ENCODE peak calls at places on chromosomes 11 and 22, in nine cellular contexts. L is neural progenitor cell; M is naive thymus-derived CD4-positive, alpha-beta T cell; Y is endodermal cell; F is HCT116; W is sigmoid colon; N is prostate gland; V is colonic mucosa; D is CD4-positive, alpha-beta memory T cell. E is an unnamed sample. For H3K4me1, the result is how much of the 10 kb centered on the place peaks cover.

GRCh38 chr11:120403966-120404365 is 67.8 kb downstream of the ARHGEF12 start:
- DNase-seq in M (no peak), V (no peak), Y (no peak), D (no peak), L (no peak), N (no peak), F (no peak), W (no peak), E (no peak)

GRCh38 chr11:77082838-77083552 is 16.2 kb downstream of the CAPN5 start:
- DNase-seq in L (no peak), V (no peak), D (peak), N (no peak), F (no peak), Y (no peak), M (peak), W (peak), E (no peak)

GRCh38 chr22:17097062-17097461 is 12.3 kb downstream of the IL17RA start:
- DNase-seq in D (no peak), W (peak), M (no peak), N (no peak), V (no peak), F (no peak), Y (no peak), L (no peak), E (no peak)

GRCh38 chr11:111327908-111328624 is 29.7 kb downstream of the POU2AF3 start:
- DNase-seq in F (no peak), L (no peak), D (no peak), M (no peak), V (no peak), N (peak), W (peak), Y (peak), E (no peak)

GRCh38 chr11:86148339-86148738 is 79.5 kb upstream of the PICALM start:
- DNase-seq in N (no peak), M (no peak), Y (no peak), D (no peak), L (no peak), V (no peak), F (no peak), W (no peak), E (no peak)

GRCh38 chr11:71491531-71492329 is 35.3 kb upstream of the KRTAP5-7 start:
- DNase-seq in F (no peak), Y (no peak), W (peak), D (no peak), N (no peak), L (no peak), M (no peak), V (peak), E (no peak)

GRCh38 chr22:22687638-22688500 is 43.5 kb downstream of the GGTLC2 start:
- DNase-seq in N (no peak), M (no peak), D (peak), Y (peak), L (peak), V (peak), W (no peak), F (no peak), E (no peak)

GRCh38 chr11:1202154-1202775 is 20.6 kb upstream of the MUC5B start:
- DNase-seq in M (no peak), D (no peak), W (peak), Y (peak), N (no peak), V (no peak), L (no peak), F (no peak), E (no peak)

GRCh38 chr11:114280696-114281095 is 15.5 kb upstream of the NNMT start:
- DNase-seq in W (peak), N (peak), L (peak), Y (peak), D (no peak), F (peak), V (peak), M (no peak), E (peak)

GRCh38 chr22:41831828-41832552 is 915 bp upstream of the SREBF2 start:
- DNase-seq in D (no peak), N (no peak), V (no peak), F (no peak), M (no peak), L (no peak), Y (no peak), W (no peak), E (no peak)

GRCh38 chr11:58625086-58625485 is 2.6 kb downstream of the CNTF start:
- DNase-seq in D (no peak), W (no peak), F (no peak), V (no peak), M (no peak), Y (no peak), L (no peak), N (no peak), E (no peak)

GRCh38 chr11:102882389-102883024 is 7.7 kb upstream of the MMP12 start:
- DNase-seq in W (no peak), L (no peak), V (no peak), N (no peak), M (no peak), F (no peak), D (no peak), Y (no peak), E (peak)

GRCh38 chr22:33792837-33793236 is 127.4 kb downstream of the LARGE1 start:
- DNase-seq in F (no peak), N (no peak), Y (no peak), D (no peak), V (no peak), L (no peak), M (no peak), W (peak), E (no peak)

GRCh38 chr22:39234867-39235687 is 9.7 kb downstream of the PDGFB start:
- DNase-seq in D (no peak), N (peak), W (no peak), Y (no peak), M (no peak), F (no peak), V (peak), L (peak), E (no peak)

GRCh38 chr11:11845066-11845465 is 3.3 kb downstream of the USP47 start:
- DNase-seq in D (no peak), Y (no peak), W (no peak), V (no peak), L (no peak), N (peak), M (no peak), F (peak), E (no peak)

GRCh38 chr22:29932121-29932520 is 49.1 kb downstream of the MTMR3 start:
- DNase-seq in N (no peak), F (no peak), Y (no peak), L (no peak), M (no peak), V (no peak), D (no peak), W (no peak), E (no peak)

GRCh38 chr22:29933619-29934018 is 50.6 kb downstream of the MTMR3 start:
- DNase-seq in N (no peak), L (no peak), V (no peak), W (no peak), F (no peak), D (no peak), Y (no peak), M (no peak), E (no peak)

GRCh38 chr22:29936186-29936585 is 53.2 kb downstream of the MTMR3 start:
- DNase-seq in F (no peak), V (no peak), L (no peak), W (no peak), M (no peak), N (peak), Y (no peak), D (no peak), E (no peak)

GRCh38 chr22:29938285-29938693 is 55.3 kb downstream of the MTMR3 start:
- DNase-seq in D (no peak), L (no peak), V (no peak), N (no peak), M (no peak), W (no peak), F (no peak), Y (no peak), E (no peak)

DNA sequence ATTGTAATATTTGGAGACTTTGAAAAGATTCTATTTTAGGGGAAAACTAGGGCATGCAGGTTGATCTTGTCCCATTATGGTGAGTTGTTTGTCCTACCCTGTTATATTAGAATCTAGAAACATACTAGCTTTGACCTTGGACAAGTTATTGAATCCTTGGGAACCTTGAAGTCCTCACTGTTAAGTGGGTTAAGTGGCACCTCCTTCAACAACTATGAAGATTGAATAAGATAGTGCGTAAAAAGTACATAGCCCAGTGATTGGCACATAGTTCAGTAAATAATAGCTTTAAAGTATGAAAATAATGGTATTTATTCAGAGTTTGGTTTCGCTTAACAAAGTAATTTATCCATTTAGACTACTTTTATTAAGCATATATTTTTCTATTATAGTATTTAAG is 51.6 kb downstream of the MTMR3 start:
- DNase-seq in W (no peak), M (no peak), D (no peak), Y (no peak), F (no peak), L (no peak), V (no peak), N (no peak), E (no peak)
- H3K4me1 ChIP-seq in W (under half), M (under half), D (under half), Y (under half), F (under half), L (under half), V (under half), N (under half), E (half or more)

GRCh38 chr11:2359557-2359956 is 17.6 kb upstream of the CD81 start:
- DNase-seq in L (no peak), N (no peak), W (no peak), D (no peak), F (no peak), V (no peak), Y (no peak), M (no peak), E (no peak)

GRCh38 chr11:2355000-2355644 is 22.0 kb upstream of the CD81 start:
- DNase-seq in D (no peak), V (no peak), Y (no peak), L (no peak), N (no peak), F (no peak), W (no peak), M (no peak), E (no peak)

GRCh38 chr11:2358754-2359444 is 18.2 kb upstream of the CD81 start:
- DNase-seq in F (no peak), N (no peak), V (no peak), Y (no peak), L (no peak), D (no peak), W (no peak), M (no peak), E (no peak)

GRCh38 chr11:2360081-2360642 is 16.9 kb upstream of the CD81 start:
- DNase-seq in F (no peak), L (no peak), Y (no peak), W (no peak), D (no peak), V (no peak), N (no peak), M (no peak), E (no peak)

GRCh38 chr11:2357246-2357645 is 19.9 kb upstream of the CD81 start:
- DNase-seq in F (no peak), W (no peak), V (no peak), L (no peak), M (no peak), Y (no peak), N (no peak), D (no peak), E (no peak)
- H3K4me1 ChIP-seq in F (under half), W (under half), V (under half), L (under half), M (under half), Y (under half), N (under half), D (under half), E (under half)

GRCh38 chr11:67648140-67648795 is 2.3 kb downstream of the ACY3 start:
- DNase-seq in F (peak), V (no peak), L (peak), N (no peak), W (no peak), D (peak), Y (peak), M (no peak), E (no peak)
- H3K4me1 ChIP-seq in F (under half), V (under half), L (under half), N (under half), W (under half), D (under half), Y (under half), M (under half), E (under half)

GRCh38 chr11:9625158-9625557 is 38.7 kb upstream of the SWAP70 start:
- DNase-seq in Y (peak), M (no peak), D (no peak), W (no peak), F (no peak), V (no peak), L (no peak), N (peak), E (no peak)

GRCh38 chr11:9626778-9627394 is 37.0 kb upstream of the SWAP70 start:
- DNase-seq in W (no peak), D (no peak), Y (peak), L (peak), F (no peak), M (no peak), N (no peak), V (no peak), E (no peak)

GRCh38 chr11:9625728-9626127 is 38.1 kb upstream of the SWAP70 start:
- DNase-seq in W (no peak), D (no peak), N (no peak), Y (peak), M (no peak), L (no peak), F (no peak), V (no peak), E (no peak)

GRCh38 chr11:9633674-9634073 is 30.2 kb upstream of the SWAP70 start:
- DNase-seq in D (no peak), L (no peak), F (no peak), N (no peak), V (no peak), M (no peak), W (no peak), Y (no peak), E (no peak)

DNA sequence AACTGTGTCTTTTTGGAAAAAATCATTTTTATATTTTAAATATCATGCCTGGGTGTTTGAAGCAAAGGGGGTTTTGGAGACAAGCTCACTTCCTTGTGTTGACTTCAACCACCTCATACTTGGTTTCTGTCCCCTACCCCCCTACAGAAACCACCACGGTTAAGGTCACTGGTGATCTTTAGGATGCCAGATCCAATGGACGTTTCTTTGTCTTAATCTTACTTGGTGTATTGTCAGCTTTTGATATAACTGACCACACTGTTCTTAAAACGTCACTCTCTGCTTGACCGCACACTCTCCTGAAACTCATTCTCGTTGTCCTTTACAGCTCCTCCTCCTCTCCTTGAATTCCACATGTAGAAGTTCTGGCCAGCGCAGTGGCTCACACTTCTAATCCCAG is 34.8 kb upstream of the SWAP70 start:
- DNase-seq in V (no peak), N (no peak), Y (peak), W (no peak), L (no peak), F (no peak), M (no peak), D (no peak), E (no peak)
- H3K4me1 ChIP-seq in V (under half), N (under half), Y (under half), W (under half), L (under half), F (under half), M (under half), D (under half), E (under half)

GRCh38 chr11:121572581-121573059 is 119.9 kb upstream of the SORL1-AS1 start:
- DNase-seq in D (no peak), M (no peak), V (no peak), W (no peak), N (no peak), L (no peak), F (no peak), Y (no peak), E (no peak)
- H3K4me1 ChIP-seq in D (under half), M (under half), V (under half), W (under half), N (under half), L (under half), F (under half), Y (under half), E (under half)

DNA sequence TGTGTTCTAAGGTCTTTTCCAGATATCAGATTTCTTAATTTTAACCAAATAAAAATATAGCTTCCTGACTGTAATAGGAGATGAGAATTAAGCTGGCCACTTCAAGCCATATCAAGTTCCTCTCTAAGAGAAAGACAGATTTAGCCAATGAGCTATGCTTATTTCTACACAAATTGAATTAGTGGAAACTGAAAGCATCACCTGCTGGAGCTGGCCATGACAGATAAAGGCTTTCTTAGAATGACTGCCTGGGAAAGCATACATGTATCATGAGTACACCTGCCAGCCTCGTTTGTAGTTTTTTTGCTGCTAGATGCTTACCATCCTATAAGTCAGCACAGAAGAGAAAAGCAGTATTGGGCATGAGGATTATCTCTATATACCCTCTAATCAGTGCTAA is 53.5 kb upstream of the DBX1 start:
- DNase-seq in N (no peak), Y (no peak), V (no peak), W (no peak), F (no peak), D (no peak), M (no peak), L (no peak), E (no peak)
- H3K4me1 ChIP-seq in N (under half), Y (under half), V (under half), W (under half), F (under half), D (under half), M (under half), L (under half), E (under half)

GRCh38 chr11:20057055-20057943 is 103.0 kb downstream of the DBX1 start:
- DNase-seq in Y (no peak), L (no peak), N (no peak), M (no peak), F (no peak), W (no peak), D (no peak), V (no peak), E (peak)

GRCh38 chr11:20055312-20055711 is 105.0 kb downstream of the DBX1 start:
- DNase-seq in V (no peak), F (no peak), M (no peak), L (no peak), W (no peak), N (no peak), D (no peak), Y (no peak), E (no peak)

GRCh38 chr11:20058749-20059458 is 101.4 kb downstream of the DBX1 start:
- DNase-seq in F (no peak), D (no peak), N (no peak), L (no peak), M (no peak), V (no peak), W (no peak), Y (peak), E (no peak)

GRCh38 chr11:20054584-20054983 is 105.7 kb downstream of the DBX1 start:
- DNase-seq in L (no peak), D (no peak), F (no peak), N (no peak), Y (no peak), W (no peak), V (no peak), M (no peak), E (no peak)

DNA sequence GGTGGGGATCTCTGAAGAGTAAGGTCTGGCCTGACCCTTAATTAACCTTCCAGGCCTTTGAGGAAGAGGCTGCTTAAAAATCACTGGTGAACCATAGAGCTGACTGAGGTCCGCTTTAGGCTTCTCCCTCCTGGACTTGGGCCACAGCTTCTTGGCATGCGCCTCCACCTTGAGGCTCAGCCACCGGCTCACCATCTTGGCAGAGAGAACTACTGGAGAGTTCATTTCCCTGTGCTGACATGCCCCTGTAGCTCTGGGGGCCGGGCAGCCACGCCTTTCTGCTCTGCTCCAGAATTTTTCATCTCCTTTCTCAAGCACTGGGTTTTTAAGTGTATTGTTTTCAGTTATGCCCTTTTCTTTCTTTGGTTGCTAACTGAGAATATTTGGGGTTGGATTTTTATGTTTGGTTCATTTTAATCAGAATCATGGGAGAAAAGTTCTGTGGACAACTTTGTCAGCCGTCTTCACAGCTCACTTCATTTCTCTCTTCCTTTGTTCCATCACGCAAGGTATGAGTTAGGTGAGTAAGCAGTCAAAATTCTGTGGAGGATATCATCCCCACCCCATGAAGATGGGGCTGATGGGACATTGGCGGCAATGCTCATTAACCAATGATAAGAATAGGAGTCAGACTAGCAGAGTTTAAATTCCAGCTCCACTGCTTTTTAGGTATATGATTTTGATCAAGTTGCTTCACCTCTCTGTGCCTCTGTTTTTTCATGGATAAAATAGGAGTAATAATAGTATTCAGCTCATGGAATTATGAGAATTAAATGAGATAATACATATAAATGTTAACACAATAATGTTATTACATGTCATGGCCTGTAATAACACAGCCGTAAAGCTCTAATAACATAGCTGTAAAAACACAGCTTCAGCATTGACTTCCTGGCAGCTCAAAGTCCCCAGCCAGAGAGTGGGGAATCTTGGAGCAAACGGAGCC is 103.9 kb downstream of the DBX1 start:
- DNase-seq in L (no peak), N (peak), Y (no peak), M (no peak), F (no peak), V (no peak), D (no peak), W (peak), E (no peak)
- H3K4me1 ChIP-seq in L (under half), N (under half), Y (under half), M (under half), F (under half), V (under half), D (under half), W (half or more), E (under half)

GRCh38 chr11:96713301-96713700 is 323.5 kb downstream of the JRKL start:
- DNase-seq in N (no peak), Y (no peak), L (no peak), M (no peak), F (no peak), V (no peak), W (no peak), D (no peak), E (no peak)
- H3K4me1 ChIP-seq in N (under half), Y (under half), L (under half), M (under half), F (under half), V (under half), W (under half), D (under half), E (under half)